ENCODE peak calls at places on chromosomes 6 and 20, in six cellular contexts. K is smooth muscle cell of the brain vasculature; A is HFFc6; H is activated naive CD8-positive, alpha-beta T cell treated with anti-CD3 and anti-CD28 coated beads, Interleukin-2, amount 50 U/mL, for 16 hours; P is NCI-H1417 treated with DMSO at 0.1 percent for 48 hours; B is B cell. E is an unnamed sample.

GRCh38 chr20:52105045-52105572 is 86.5 kb downstream of the ZFP64 start:
- DNase-seq in P (no peak), H (no peak), B (peak), K (no peak), A (peak), E (no peak)

GRCh38 chr6:87473419-87473903 is 687 bp downstream of the SLC35A1 start:
- DNase-seq in A (no peak), B (no peak), P (peak), K (no peak), H (peak), E (peak)

GRCh38 chr6:153595903-153596302 is 443.1 kb upstream of the OPRM1 start:
- DNase-seq in P (no peak), B (no peak), A (no peak), K (no peak), H (no peak), E (no peak)

GRCh38 chr20:20820780-20821495 is 108.5 kb upstream of the RALGAPA2 start:
- DNase-seq in P (no peak), B (no peak), A (peak), K (no peak), H (no peak), E (no peak)

GRCh38 chr6:123551939-123552707 is 84.6 kb downstream of the TRDN start:
- DNase-seq in A (no peak), P (no peak), H (no peak), K (no peak), B (no peak), E (no peak)

GRCh38 chr20:50663095-50663821 is 28.1 kb downstream of the RIPOR3 start:
- DNase-seq in K (no peak), B (no peak), P (no peak), H (no peak), A (no peak), E (no peak)

GRCh38 chr6:132065556-132065955 is 114.4 kb upstream of the CCN2 start:
- DNase-seq in K (no peak), B (no peak), H (no peak), A (no peak), P (no peak), E (no peak)

GRCh38 chr20:10716855-10717254 is 43.1 kb upstream of the JAG1 start:
- DNase-seq in H (no peak), K (no peak), B (no peak), P (no peak), A (no peak), E (no peak)

GRCh38 chr6:28807682-28808280 is 116.0 kb downstream of the TRIM27 start:
- DNase-seq in P (no peak), K (no peak), A (peak), B (no peak), H (no peak), E (no peak)

GRCh38 chr6:90583179-90583578 is 3.7 kb downstream of the MAP3K7 start:
- DNase-seq in K (no peak), B (no peak), P (no peak), H (no peak), A (no peak), E (no peak)

GRCh38 chr6:132320007-132320406 is 81.3 kb downstream of the MOXD1 start:
- DNase-seq in P (no peak), H (no peak), A (peak), B (no peak), K (peak), E (no peak)

GRCh38 chr6:27866370-27867050 is 45.7 kb downstream of the OR2B2 start:
- DNase-seq in P (no peak), H (no peak), K (no peak), B (peak), A (peak), E (no peak)

GRCh38 chr6:141956046-141956761 is 176.5 kb upstream of the GJE1 start:
- DNase-seq in K (no peak), P (no peak), B (no peak), A (peak), H (no peak), E (no peak)

GRCh38 chr6:75602897-75603395 is 1.3 kb downstream of the SENP6 start:
- DNase-seq in A (no peak), B (no peak), K (no peak), H (no peak), P (no peak), E (no peak)

GRCh38 chr20:62134735-62135231 is 8.4 kb downstream of the PSMA7 start:
- DNase-seq in K (no peak), B (no peak), A (no peak), P (no peak), H (no peak), E (no peak)

GRCh38 chr20:45229264-45230056 is 8.3 kb downstream of the SEMG2 start:
- DNase-seq in K (no peak), H (no peak), A (no peak), P (no peak), B (no peak), E (no peak)

GRCh38 chr6:1182722-1183521 is 129.0 kb upstream of the FOXQ1 start:
- DNase-seq in P (no peak), H (no peak), B (no peak), K (no peak), A (no peak), E (no peak)

E was measured in lower leg skin.